ENCODE peak calls at places on chromosome 1, in nine cellular contexts. M is psoas muscle; J is heart left ventricle; N is CD8-positive, alpha-beta T cell; A is tibial artery; X is fibroblast of mammary gland; H is fibroblast of villous mesenchyme; T is epithelial cell of proximal tubule; C is BJ. F is an unnamed sample.

GRCh38 chr1:24909388-24909898 is 20.6 kb downstream of the RUNX3 start:
- DNase-seq in M (peak), J (no peak), N (no peak), A (peak), X (peak), H (peak), T (peak), C (no peak), F (peak)

GRCh38 chr1:28456078-28456477 is 49.8 kb upstream of the RCC1 start:
- DNase-seq in M (no peak), J (no peak), N (no peak), A (no peak), X (peak), H (peak), T (no peak), C (no peak), F (peak)

GRCh38 chr1:1981142-1981500 is 22.5 kb downstream of the CFAP74 start:
- DNase-seq in M (no peak), J (no peak), N (no peak), A (no peak), X (no peak), H (no peak), T (no peak), C (no peak), F (no peak)

GRCh38 chr1:114458208-114458777 is 52.7 kb downstream of the TRIM33 start:
- DNase-seq in M (no peak), J (no peak), N (no peak), A (no peak), X (peak), H (peak), T (peak), C (peak), F (peak)

GRCh38 chr1:24298606-24299005 is 20.6 kb upstream of the GRHL3 start:
- DNase-seq in M (no peak), J (no peak), N (no peak), A (no peak), X (no peak), H (no peak), T (no peak), C (no peak), F (no peak)

GRCh38 chr1:202586018-202586821 is 124.0 kb downstream of the SYT2 start:
- DNase-seq in M (peak), J (no peak), N (no peak), A (peak), X (peak), H (peak), T (no peak), C (no peak), F (peak)

GRCh38 chr1:117312453-117313138 is 54.7 kb upstream of the MAN1A2 start:
- DNase-seq in M (no peak), J (no peak), N (no peak), A (no peak), X (peak), H (peak), T (peak), C (peak), F (peak)

GRCh38 chr1:24996983-24997893 is 67.2 kb upstream of the RUNX3 start:
- DNase-seq in M (no peak), J (peak), N (peak), A (no peak), X (no peak), H (no peak), T (no peak), C (no peak), F (no peak)

GRCh38 chr1:96388421-96389310 is 332.9 kb upstream of the PTBP2 start:
- DNase-seq in M (no peak), J (no peak), N (no peak), A (no peak), X (peak), H (peak), T (no peak), C (no peak), F (peak)

GRCh38 chr1:52423771-52424170 is 19.4 kb downstream of the PRPF38A start:
- DNase-seq in M (no peak), J (no peak), N (peak), A (no peak), X (no peak), H (no peak), T (no peak), C (no peak), F (no peak)

GRCh38 chr1:237932806-237933205 is 42.1 kb upstream of the ZP4 start:
- DNase-seq in M (no peak), J (no peak), N (no peak), A (no peak), X (peak), H (no peak), T (no peak), C (no peak), F (peak)

GRCh38 chr1:203742446-203742845 is 22.5 kb upstream of the LAX1 start:
- DNase-seq in M (no peak), J (no peak), N (no peak), A (no peak), X (no peak), H (no peak), T (no peak), C (no peak), F (no peak)

GRCh38 chr1:155192346-155193274 is 15.1 kb downstream of the THBS3 start:
- DNase-seq in M (no peak), J (no peak), N (no peak), A (no peak), X (no peak), H (no peak), T (no peak), C (no peak), F (no peak)

GRCh38 chr1:19495816-19496528 is 10.6 kb upstream of the CAPZB start:
- DNase-seq in M (no peak), J (no peak), N (no peak), A (no peak), X (peak), H (peak), T (no peak), C (no peak), F (peak)

GRCh38 chr1:174414205-174414604 is 33.6 kb upstream of the GPR52 start:
- DNase-seq in M (no peak), J (no peak), N (no peak), A (no peak), X (no peak), H (no peak), T (no peak), C (no peak), F (no peak)

GRCh38 chr1:149917590-149918144 is at the start of gene SV2A:
- DNase-seq in M (peak), J (no peak), N (peak), A (peak), X (peak), H (peak), T (no peak), C (no peak), F (peak)

GRCh38 chr1:234611799-234612351 is 1.9 kb upstream of the IRF2BP2 start:
- DNase-seq in M (peak), J (no peak), N (peak), A (peak), X (no peak), H (no peak), T (no peak), C (no peak), F (no peak)

GRCh38 chr1:44227211-44227610 is 13.9 kb downstream of the DMAP1 start:
- DNase-seq in M (no peak), J (no peak), N (no peak), A (no peak), X (no peak), H (peak), T (no peak), C (no peak), F (no peak)

GRCh38 chr1:9233241-9233941 is 1.2 kb upstream of the H6PD start:
- DNase-seq in M (peak), J (peak), N (no peak), A (peak), X (peak), H (peak), T (no peak), C (no peak), F (peak)

DNA sequence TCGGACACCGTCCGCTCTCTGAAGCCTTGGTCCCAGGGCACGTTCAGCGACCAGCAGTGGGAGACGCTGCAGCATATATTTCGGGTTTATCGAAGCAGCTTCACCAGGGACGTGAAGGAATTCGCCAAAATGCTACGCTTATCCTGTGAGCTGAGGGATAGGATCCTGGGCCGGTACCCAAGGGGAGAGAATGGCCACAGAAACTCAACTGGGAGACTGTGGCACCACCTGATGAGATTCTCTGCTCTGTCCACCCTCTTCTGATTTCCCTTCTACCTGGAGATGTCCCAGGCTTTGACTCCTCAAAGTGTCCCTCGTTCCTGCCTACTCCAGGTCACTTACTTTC is 855 bp downstream of the CD1D start:
- DNase-seq in M (no peak), J (no peak), N (no peak), A (no peak), X (no peak), H (no peak), T (no peak), C (no peak), F (no peak)
- H3K4me3 ChIP-seq in M (peak), J (peak), N (no peak), A (peak), X (no peak), H (peak), T (peak), C (peak), F (peak)

GRCh38 chr1:37017737-37018136 is 16.6 kb downstream of the GRIK3 start:
- DNase-seq in M (no peak), J (no peak), N (no peak), A (no peak), X (no peak), H (no peak), T (no peak), C (no peak), F (no peak)

GRCh38 chr1:37015713-37016112 is 18.6 kb downstream of the GRIK3 start:
- DNase-seq in M (no peak), J (no peak), N (no peak), A (no peak), X (no peak), H (no peak), T (no peak), C (no peak), F (no peak)

GRCh38 chr1:37016121-37016520 is 18.2 kb downstream of the GRIK3 start:
- DNase-seq in M (no peak), J (no peak), N (no peak), A (no peak), X (no peak), H (no peak), T (no peak), C (no peak), F (no peak)

DNA sequence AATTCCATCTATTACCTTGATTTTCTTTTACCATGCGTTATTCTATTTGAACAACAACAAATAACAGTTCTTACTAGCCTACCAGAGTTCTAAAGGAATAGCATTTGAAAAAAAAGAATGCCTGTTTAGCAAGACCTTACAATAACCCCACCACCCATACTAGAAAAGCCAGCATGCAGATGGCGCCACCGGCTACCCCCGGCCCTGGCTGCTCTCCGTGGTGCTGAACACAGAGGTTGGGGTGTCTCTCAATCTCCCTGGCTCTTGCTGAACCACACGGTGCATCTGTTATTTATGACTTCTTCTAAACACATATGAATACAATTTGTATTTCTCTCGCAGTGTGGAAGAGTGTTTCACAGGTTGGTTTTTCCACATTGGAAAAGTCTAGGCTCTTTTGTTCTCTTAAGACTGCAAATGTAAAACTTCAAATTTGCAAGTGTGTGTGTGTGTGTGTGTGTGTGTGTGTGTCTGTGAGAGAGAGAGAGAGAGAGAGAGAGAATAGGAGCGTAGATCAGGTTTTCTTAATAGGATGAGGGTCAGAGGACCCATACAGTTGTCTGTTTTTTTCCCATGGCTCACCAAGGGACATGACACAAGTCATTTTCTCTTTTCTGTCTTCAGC is 13.6 kb downstream of the GRIK3 start:
- DNase-seq in M (no peak), J (no peak), N (no peak), A (no peak), X (no peak), H (no peak), T (no peak), C (no peak), F (no peak)
- TF ChIP-seq CTCF in M (no peak), J (no peak), N (no peak), A (no peak), X (no peak), H (no peak), T (peak), C (no peak), F (no peak)

GRCh38 chr1:197917553-197917812 is 311 bp downstream of the LHX9 start:
- DNase-seq in M (no peak), J (no peak), N (no peak), A (no peak), X (no peak), H (no peak), T (no peak), C (no peak), F (no peak)

GRCh38 chr1:197917813-197918646 is 858 bp downstream of the LHX9 start:
- DNase-seq in M (no peak), J (no peak), N (no peak), A (no peak), X (no peak), H (no peak), T (no peak), C (no peak), F (no peak)

GRCh38 chr1:197915217-197915616 is 2.0 kb upstream of the LHX9 start:
- DNase-seq in M (no peak), J (no peak), N (no peak), A (no peak), X (no peak), H (no peak), T (no peak), C (no peak), F (no peak)

GRCh38 chr1:197914510-197914909 is 2.7 kb upstream of the LHX9 start:
- DNase-seq in M (no peak), J (no peak), N (no peak), A (no peak), X (no peak), H (no peak), T (no peak), C (no peak), F (no peak)

DNA sequence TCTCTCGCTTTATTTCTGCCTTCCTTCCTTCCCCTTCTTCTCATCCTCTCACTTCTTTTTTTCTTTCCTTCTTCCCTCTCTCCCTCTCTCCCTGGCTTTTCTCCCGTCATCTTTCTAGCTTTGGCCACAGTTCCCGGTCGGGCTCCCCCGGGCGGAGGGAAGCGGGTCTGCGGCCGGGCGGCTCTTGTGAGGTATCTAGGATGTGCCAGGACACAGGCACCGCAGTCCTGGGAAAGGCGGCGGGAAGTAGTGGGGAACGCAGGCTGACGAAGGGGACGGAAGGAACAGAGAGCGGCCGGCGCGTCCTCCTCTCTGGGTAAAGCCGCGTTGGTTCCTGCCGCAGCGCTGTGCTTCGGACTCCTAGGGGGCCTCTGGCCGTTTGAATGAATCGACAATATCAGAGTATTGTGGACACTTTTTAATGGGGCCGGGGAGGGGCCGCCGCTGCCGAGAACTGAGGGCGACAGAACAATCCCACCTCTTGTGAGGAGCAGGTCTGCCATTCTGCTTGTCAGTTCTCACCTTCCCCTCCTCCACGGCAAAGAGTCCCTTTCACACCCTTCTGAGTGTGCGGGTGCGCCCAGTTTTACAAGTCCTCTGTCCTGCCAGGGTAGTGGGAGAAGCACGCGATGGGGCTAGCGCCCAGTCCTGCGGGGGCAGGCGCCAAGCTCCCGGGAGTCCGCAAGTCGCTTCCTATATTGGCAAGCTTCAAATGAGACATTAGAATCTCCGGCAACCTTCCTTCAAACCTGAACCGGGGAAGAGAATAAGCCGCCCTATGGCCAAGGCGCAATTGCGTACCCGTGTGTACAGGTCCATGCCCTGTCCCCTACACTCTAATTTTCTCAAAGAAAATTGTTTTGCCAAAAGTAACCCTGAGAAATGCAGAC is 1.1 kb upstream of the LHX9 start:
- DNase-seq in M (peak), J (peak), N (no peak), A (peak), X (peak), H (peak), T (no peak), C (no peak), F (peak)
- H3K4me3 ChIP-seq in M (peak), J (peak), N (peak), A (peak), X (peak), H (peak), T (peak), C (peak), F (peak)

DNA sequence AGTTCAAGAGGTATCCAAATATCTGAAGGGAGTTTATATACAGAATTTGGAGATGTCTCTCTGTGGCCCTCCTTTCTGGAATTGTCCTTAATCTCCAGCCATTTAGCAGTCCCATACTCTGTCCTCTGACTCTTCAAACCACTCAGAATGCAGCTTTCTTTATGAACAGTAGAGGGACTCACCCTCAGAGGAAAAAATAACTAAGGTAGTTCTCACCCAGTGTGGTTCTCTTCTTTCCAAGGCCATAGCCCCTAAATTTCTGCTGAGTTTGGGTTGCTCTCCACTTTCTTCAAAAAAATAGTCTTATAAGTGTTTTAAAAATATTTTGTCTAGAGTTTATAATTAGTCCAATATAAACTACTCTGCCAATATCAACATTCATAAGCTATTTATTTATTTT is 369.7 kb downstream of the MATN1 start:
- DNase-seq in M (no peak), J (no peak), N (no peak), A (no peak), X (peak), H (no peak), T (no peak), C (no peak), F (no peak)
- TF ChIP-seq CTCF in M (peak), J (no peak), N (no peak), A (no peak), X (peak), H (no peak), T (peak), C (peak), F (no peak)

DNA sequence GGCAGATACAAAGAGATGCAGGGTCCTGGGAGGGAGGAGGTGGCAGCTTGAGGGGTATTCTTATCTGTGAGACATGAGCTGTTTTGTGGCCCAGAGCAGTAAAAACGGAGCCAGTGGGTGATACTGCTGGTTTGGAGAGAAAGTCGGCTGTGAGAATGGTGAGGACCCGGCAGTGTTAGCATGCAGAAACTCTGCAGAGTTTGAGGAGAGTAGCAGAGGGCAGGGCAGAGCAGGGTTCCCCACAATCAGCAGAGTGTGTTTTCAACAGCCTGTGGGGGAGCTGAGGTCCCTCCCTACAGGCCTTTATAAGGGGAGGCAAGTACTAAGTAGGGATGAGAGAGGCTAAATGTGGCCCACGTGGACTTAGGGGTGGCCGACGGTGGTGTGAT is 423 bp downstream of the SLAMF8 start:
- DNase-seq in M (no peak), J (no peak), N (peak), A (no peak), X (no peak), H (no peak), T (no peak), C (no peak), F (no peak)
- H3K4me3 ChIP-seq in M (peak), J (no peak), N (peak), A (no peak), X (no peak), H (no peak), T (no peak), C (no peak), F (no peak)

GRCh38 chr1:201466492-201466891 is 2.5 kb downstream of the PHLDA3 start:
- DNase-seq in M (peak), J (no peak), N (no peak), A (no peak), X (peak), H (peak), T (no peak), C (no peak), F (no peak)
- TF ChIP-seq CTCF in M (no peak), J (no peak), N (no peak), A (no peak), X (no peak), H (no peak), T (no peak), C (no peak), F (no peak)

DNA sequence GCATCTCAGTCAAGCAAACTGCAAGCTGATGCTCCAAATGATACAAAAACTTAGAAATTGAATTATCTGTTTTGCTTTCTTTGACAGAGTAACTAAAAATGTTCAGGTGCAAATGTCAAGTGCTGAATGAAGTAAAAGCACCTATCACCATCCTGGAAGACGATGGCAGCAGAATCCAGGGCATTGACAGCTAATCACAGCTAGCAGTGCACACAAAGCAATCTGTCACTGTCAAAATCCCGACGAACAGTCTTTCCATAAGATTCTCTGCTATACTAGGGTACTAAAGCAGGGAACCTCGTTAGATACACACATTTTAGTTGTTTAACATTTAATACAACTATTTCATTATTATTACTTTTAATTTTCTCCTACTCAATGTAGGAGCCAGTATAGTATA is 233.3 kb downstream of the BRINP3 start:
- DNase-seq in M (no peak), J (no peak), N (no peak), A (no peak), X (no peak), H (no peak), T (no peak), C (no peak), F (no peak)
- H3K4me3 ChIP-seq in M (no peak), J (no peak), N (no peak), A (no peak), X (no peak), H (no peak), T (no peak), C (no peak), F (no peak)

GRCh38 chr1:43199093-43199726 is 27.1 kb downstream of the CFAP57 start:
- DNase-seq in M (no peak), J (no peak), N (no peak), A (no peak), X (no peak), H (no peak), T (no peak), C (no peak), F (no peak)

GRCh38 chr1:43194509-43194908 is 22.4 kb downstream of the CFAP57 start:
- DNase-seq in M (no peak), J (no peak), N (no peak), A (no peak), X (no peak), H (no peak), T (no peak), C (no peak), F (no peak)

GRCh38 chr1:43197343-43198127 is 25.4 kb downstream of the CFAP57 start:
- DNase-seq in M (no peak), J (no peak), N (no peak), A (no peak), X (no peak), H (no peak), T (no peak), C (no peak), F (no peak)
- TF ChIP-seq CTCF in M (no peak), J (no peak), N (no peak), A (no peak), X (no peak), H (no peak), T (no peak), C (no peak), F (no peak)

GRCh38 chr1:246725191-246725590 is 982 bp downstream of the SCCPDH start:
- DNase-seq in M (no peak), J (no peak), N (no peak), A (no peak), X (no peak), H (no peak), T (no peak), C (no peak), F (no peak)
- H3K4me3 ChIP-seq in M (peak), J (peak), N (peak), A (peak), X (peak), H (peak), T (peak), C (peak), F (peak)

F was measured in astrocyte of the spinal cord.